ENCODE peak calls at places on chromosome 3, in six cellular contexts. E is body of pancreas, A is ovary, Y is IMR-90, W is sigmoid colon, D is H1. O is an unnamed sample.

GRCh38 chr3:88957751-88958452 is 149.5 kb upstream of the EPHA3 start:
- DNase-seq in E (no peak), A (no peak), Y (peak; percentile 82), W (no peak), D (no peak), O (no peak)

GRCh38 chr3:21502631-21503030 is 248.4 kb downstream of the ZNF385D start:
- DNase-seq in E (no peak), A (no peak), Y (no peak), W (no peak), D (no peak), O (no peak)

GRCh38 chr3:121436074-121436473 is 109.7 kb downstream of the POLQ start:
- DNase-seq in E (no peak), A (no peak), Y (no peak), W (no peak), D (no peak), O (no peak)

GRCh38 chr3:45362768-45363167 is 25.6 kb upstream of the LARS2 start:
- DNase-seq in E (peak; percentile 16), A (no peak), Y (peak; percentile 55), W (no peak), D (no peak), O (no peak)

GRCh38 chr3:33980252-33980651 is 181.8 kb downstream of the PDCD6IP start:
- DNase-seq in E (no peak), A (no peak), Y (peak; percentile 85), W (no peak), D (no peak), O (no peak)

GRCh38 chr3:112818289-112818688 is 28.4 kb downstream of the CD200R1L start:
- DNase-seq in E (no peak), A (no peak), Y (peak; percentile 79), W (no peak), D (no peak), O (no peak)

GRCh38 chr3:5162102-5162501 is 25.4 kb upstream of the EDEM1 start:
- DNase-seq in E (no peak), A (no peak), Y (peak; percentile 79), W (no peak), D (no peak), O (no peak)

GRCh38 chr3:115217678-115218451 is 70.8 kb upstream of the ZBTB20 start:
- DNase-seq in E (peak; percentile 16), A (peak; percentile 21), Y (peak; percentile 71), W (no peak), D (peak; percentile 25), O (peak; percentile 17)

GRCh38 chr3:185837409-185837808 is 12.6 kb upstream of the IGF2BP2 start:
- DNase-seq in E (no peak), A (no peak), Y (peak; percentile 38), W (no peak), D (no peak), O (no peak)

GRCh38 chr3:27279153-27279552 is 90.0 kb downstream of the NEK10 start:
- DNase-seq in E (peak; percentile 27), A (no peak), Y (no peak), W (no peak), D (no peak), O (no peak)

GRCh38 chr3:113436794-113437193 is 4.5 kb downstream of the CFAP44 start:
- DNase-seq in E (no peak), A (no peak), Y (peak; percentile 86), W (no peak), D (no peak), O (no peak)

GRCh38 chr3:167372138-167372537 is 8.0 kb downstream of the ZBBX start:
- DNase-seq in E (no peak), A (no peak), Y (no peak), W (no peak), D (no peak), O (no peak)

GRCh38 chr3:18351069-18351628 is 74.0 kb downstream of the SATB1 start:
- DNase-seq in E (no peak), A (no peak), Y (no peak), W (no peak), D (no peak), O (no peak)

GRCh38 chr3:44068753-44069152 is 172.9 kb upstream of the TOPAZ1 start:
- DNase-seq in E (no peak), A (no peak), Y (no peak), W (no peak), D (no peak), O (no peak)

GRCh38 chr3:194135516-194135805 is 487 bp upstream of the HES1 start:
- DNase-seq in E (no peak), A (no peak), Y (no peak), W (no peak), D (no peak), O (no peak)

GRCh38 chr3:152403632-152404066 is 134.9 kb downstream of the MBNL1 start:
- DNase-seq in E (peak; percentile 53), A (no peak), Y (peak; percentile 42), W (peak; percentile 84), D (no peak), O (no peak)
- TF ChIP-seq POLR2A in E (no peak), A (no peak), Y (no peak), W (no peak), D (no peak), O (peak; percentile 28)

GRCh38 chr3:131026321-131027151 is at the start of the genes ASTE1 and NEK11:
- DNase-seq in E (peak; percentile 91), A (peak; percentile 85), Y (peak; percentile 73), W (peak; percentile 93), D (peak; percentile 44), O (peak; percentile 85)
- TF ChIP-seq POLR2A in E (peak; percentile 82), A (peak; percentile 49), Y (peak; percentile 70), W (peak; percentile 51), D (peak; percentile 46), O (no peak)

GRCh38 chr3:14947105-14947885 is at the start of gene NR2C2:
- DNase-seq in E (peak; percentile 89), A (peak; percentile 90), Y (peak; percentile 68), W (peak; percentile 94), D (no peak), O (peak; percentile 86)
- TF ChIP-seq POLR2A in E (peak; percentile 85), A (peak; percentile 80), Y (peak; percentile 78), W (peak; percentile 39), D (peak; percentile 73), O (peak; percentile 79)

GRCh38 chr3:52775877-52776276 is 1.5 kb upstream of the ITIH1 start:
- DNase-seq in E (no peak), A (no peak), Y (no peak), W (no peak), D (no peak), O (no peak)

GRCh38 chr3:52777127-52777958 is at the start of gene ITIH1:
- DNase-seq in E (no peak), A (peak; percentile 5), Y (no peak), W (peak; percentile 58), D (no peak), O (no peak)

GRCh38 chr3:52773361-52774065 is 2.8 kb upstream of the NEK4 start:
- DNase-seq in E (no peak), A (no peak), Y (no peak), W (peak; percentile 38), D (no peak), O (no peak)

GRCh38 chr3:52774066-52774713 is 3.2 kb upstream of the ITIH1 start:
- DNase-seq in E (no peak), A (no peak), Y (no peak), W (peak; percentile 58), D (no peak), O (no peak)

DNA sequence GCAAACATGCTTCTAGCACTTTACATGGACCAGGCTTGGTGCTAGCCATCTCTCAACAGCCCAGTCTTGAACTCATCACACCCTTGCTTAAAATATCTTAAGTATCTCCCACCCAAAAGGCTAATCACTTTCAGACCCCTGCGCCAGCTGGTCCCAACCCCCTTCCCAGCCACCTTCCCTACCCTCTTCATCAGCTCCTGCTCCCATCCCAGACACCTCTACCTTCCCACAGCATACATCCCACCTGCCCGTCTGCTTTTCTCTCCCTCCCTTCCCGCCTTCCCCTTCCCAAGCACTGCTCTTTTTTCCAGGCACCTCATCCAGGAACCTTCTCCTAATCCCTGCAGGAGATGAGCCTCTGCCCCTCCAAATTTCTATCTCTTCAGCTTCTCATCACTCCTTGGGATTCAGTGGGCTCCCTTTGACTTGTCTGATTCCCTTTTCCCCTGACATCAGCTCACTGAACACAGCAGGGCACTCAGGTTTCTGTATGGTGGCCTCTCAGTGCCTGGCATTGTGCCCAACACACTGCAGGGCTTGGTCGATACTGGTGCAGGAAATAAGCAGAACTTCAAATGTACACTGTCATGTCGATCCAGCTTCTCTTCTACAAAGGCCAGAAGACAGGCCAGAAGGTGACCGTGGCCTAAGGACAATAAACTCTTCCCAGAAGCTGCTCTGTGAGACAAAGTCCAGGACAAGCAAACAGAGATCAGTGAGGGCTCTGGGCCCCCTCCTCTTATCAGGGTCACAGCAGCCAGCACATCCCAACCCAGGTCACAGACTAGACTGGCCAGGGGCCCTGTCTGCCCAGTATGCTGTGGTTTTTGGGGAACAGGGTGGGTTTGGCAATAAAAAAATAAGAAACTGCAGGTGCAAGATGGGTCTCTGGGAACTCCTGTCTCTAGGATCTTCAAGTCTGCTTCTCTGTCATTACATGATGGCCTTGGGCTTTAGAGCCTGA is 2.2 kb upstream of the ITIH1 start:
- DNase-seq in E (peak; percentile 63), A (peak; percentile 10), Y (no peak), W (peak; percentile 41), D (no peak), O (no peak)
- TF ChIP-seq POLR2A in E (no peak), A (no peak), Y (no peak), W (no peak), D (no peak), O (no peak)

GRCh38 chr3:127920738-127921137 is 5.7 kb downstream of the KBTBD12 start:
- DNase-seq in E (no peak), A (no peak), Y (no peak), W (no peak), D (no peak), O (no peak)

GRCh38 chr3:127915937-127916480 is 977 bp downstream of the KBTBD12 start:
- DNase-seq in E (no peak), A (no peak), Y (no peak), W (no peak), D (no peak), O (no peak)

GRCh38 chr3:127914584-127914983 is 448 bp upstream of the KBTBD12 start:
- DNase-seq in E (no peak), A (no peak), Y (no peak), W (no peak), D (no peak), O (no peak)

GRCh38 chr3:127911421-127911931 is 3.6 kb upstream of the KBTBD12 start:
- DNase-seq in E (no peak), A (no peak), Y (no peak), W (no peak), D (no peak), O (no peak)

DNA sequence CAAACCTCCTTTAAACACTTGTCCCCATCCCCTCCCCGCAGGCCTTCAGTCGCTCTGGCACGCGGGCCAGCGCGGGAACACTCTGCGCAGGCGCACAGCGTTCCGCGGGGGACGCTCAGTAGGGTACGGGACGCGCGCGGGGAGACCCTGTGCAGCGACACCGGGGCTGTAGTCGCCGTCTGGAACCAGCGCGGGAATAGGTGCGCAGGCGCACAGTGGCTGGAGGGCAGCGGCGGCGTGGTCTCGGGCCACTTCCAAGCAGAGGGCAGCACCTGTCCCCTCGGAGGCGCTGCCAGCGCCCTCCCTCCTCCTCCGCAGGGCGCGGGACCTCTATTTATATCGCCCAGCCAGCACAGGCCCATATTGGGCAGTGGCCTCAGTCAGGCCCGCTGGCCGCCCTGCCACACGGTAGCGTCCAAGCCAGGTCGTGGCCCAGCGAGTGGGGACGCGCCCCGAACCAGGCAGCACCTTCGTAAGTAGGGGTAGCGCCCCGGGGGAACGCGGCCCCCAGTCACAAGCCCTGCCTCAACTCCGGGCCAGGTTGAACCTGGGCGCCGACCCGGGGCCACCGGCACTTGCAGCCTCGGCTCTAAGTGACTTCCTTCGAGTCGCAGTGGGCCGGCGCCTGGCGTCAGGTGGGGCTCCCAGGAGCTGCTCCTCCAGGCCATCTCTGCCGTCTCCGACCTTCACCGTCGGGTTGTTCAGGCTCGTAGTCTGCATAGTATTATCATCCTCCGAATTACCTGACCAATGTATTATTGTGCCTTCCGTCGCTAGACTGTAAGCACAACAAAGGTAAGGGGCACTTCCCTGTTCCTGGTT is at the start of gene KBTBD12:
- DNase-seq in E (peak; percentile 69), A (peak; percentile 33), Y (no peak), W (peak; percentile 77), D (no peak), O (peak; percentile 43)
- TF ChIP-seq POLR2A in E (peak; percentile 70), A (no peak), Y (no peak), W (peak; percentile 20), D (no peak), O (no peak)